ENCODE peak calls at places on chromosomes 16 and 17, in ten cellular contexts. H is endothelial cell of umbilical vein, F is HCT116, S is neural progenitor cell, U is fibroblast of lung, V is GM23338, P is PC-3, M is A549, K is mammary epithelial cell, R is MM.1S. C is an unnamed sample.
A peak's percentile ranks its signal among the peaks of the same experiment; 100 is the strongest.

GRCh38 chr17:45906927-45907622 is 12.7 kb downstream of the MAPT start:
- DNase-seq in H (no peak), F (no peak), S (no peak), U (no peak), V (no peak), P (no peak), M (no peak), K (no peak), R (no peak), C (no peak)

GRCh38 chr16:35598696-35599332 is 2139.4 kb downstream of the TP53TG3F start:
- DNase-seq in H (no peak), F (peak; percentile 57), S (no peak), U (no peak), V (no peak), P (no peak), M (peak; percentile 5), K (no peak), R (no peak), C (no peak)

GRCh38 chr17:32503251-32504165 is 16.7 kb downstream of the CDK5R1 start:
- DNase-seq in H (peak; percentile 35), F (no peak), S (no peak), U (peak; percentile 10), V (no peak), P (peak; percentile 16), M (no peak), K (peak; percentile 40), R (peak; percentile 76), C (peak; percentile 91)

GRCh38 chr16:31414706-31415105 is 13.5 kb downstream of the COX6A2 start:
- DNase-seq in H (no peak), F (no peak), S (no peak), U (no peak), V (no peak), P (no peak), M (no peak), K (no peak), R (no peak), C (no peak)

GRCh38 chr16:23369416-23369815 is 67.3 kb downstream of the SCNN1B start:
- DNase-seq in H (no peak), F (no peak), S (no peak), U (no peak), V (no peak), P (no peak), M (no peak), K (no peak), R (no peak), C (no peak)

GRCh38 chr16:68417711-68418301 is 30.5 kb downstream of the SMPD3 start:
- DNase-seq in H (peak; percentile 9), F (no peak), S (no peak), U (no peak), V (no peak), P (peak; percentile 67), M (no peak), K (peak; percentile 66), R (peak; percentile 92), C (peak; percentile 56)

GRCh38 chr16:26672206-26672605 is 394.5 kb upstream of the C16orf82 start:
- DNase-seq in H (no peak), F (no peak), S (no peak), U (no peak), V (no peak), P (no peak), M (no peak), K (no peak), R (no peak), C (peak; percentile 25)

GRCh38 chr17:51434434-51435170 is 174.3 kb downstream of the UTP18 start:
- DNase-seq in H (no peak), F (peak; percentile 83), S (no peak), U (no peak), V (no peak), P (peak; percentile 52), M (peak; percentile 55), K (peak; percentile 72), R (no peak), C (no peak)

GRCh38 chr16:27547851-27548250 is 1.9 kb downstream of the GTF3C1 start:
- DNase-seq in H (no peak), F (no peak), S (no peak), U (no peak), V (no peak), P (no peak), M (no peak), K (no peak), R (no peak), C (no peak)

GRCh38 chr16:66266436-66267286 is 99.8 kb upstream of the CDH5 start:
- DNase-seq in H (no peak), F (no peak), S (peak; percentile 48), U (peak; percentile 95), V (peak; percentile 28), P (no peak), M (no peak), K (no peak), R (no peak), C (no peak)
- H3K4me2 ChIP-seq in H (no peak overlapping the region), F (no peak overlapping the region), S (peak overlapping the region; percentile 3), U (peak overlapping the region; percentile 49), V (no peak overlapping the region), P (no peak overlapping the region), M (no peak overlapping the region), K (no peak overlapping the region), R (no peak overlapping the region), C (no peak overlapping the region)

DNA sequence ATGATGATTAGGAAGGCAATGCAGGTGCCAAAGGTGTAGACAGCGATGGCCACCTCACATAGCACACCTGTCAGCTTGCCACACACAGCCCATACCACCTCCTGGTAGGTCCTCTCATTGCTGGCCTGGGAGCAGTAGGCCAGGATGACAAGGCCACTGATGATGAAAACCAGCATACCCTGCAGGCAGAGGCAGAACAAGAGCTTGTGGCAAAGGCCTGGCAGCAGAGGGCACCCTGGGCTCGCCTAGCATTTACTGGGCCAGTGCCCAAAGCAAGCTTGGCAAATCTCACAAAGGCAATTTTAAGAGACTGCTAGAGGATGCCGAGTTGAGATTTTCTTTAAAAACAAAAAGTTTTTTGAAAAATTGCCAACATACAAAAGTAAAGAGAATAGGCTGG is 5.9 kb downstream of the SLC38A7 start:
- DNase-seq in H (no peak), F (no peak), S (no peak), U (peak; percentile 24), V (no peak), P (peak; percentile 44), M (peak; percentile 55), K (peak; percentile 43), R (no peak), C (peak; percentile 33)
- TF ChIP-seq CTCF in H (no peak), F (peak; percentile 23), S (no peak), U (peak; percentile 22), V (no peak), P (peak; percentile 51), M (peak; percentile 30), K (peak; percentile 61), R (no peak), C (peak; percentile 36)

DNA sequence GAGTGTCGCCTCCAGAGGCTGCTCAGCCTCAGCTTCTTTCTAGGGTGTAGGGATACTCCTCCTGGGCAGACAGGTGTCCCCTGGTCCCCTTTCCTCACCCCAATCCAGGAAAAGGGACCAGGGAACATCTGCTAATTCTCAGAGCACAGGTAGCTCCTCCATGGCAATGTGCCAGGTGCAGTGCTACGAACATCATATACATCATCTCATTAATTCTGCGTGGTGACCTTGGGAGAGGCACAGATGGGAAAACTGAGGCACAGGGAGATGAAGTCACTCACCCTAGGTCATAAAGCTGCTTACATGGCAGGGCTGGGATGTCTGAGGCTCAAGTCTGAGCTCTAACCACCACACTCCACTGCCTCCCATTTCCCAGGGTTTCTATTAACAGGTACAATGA is 11.7 kb downstream of the HDAC5 start:
- DNase-seq in H (no peak), F (no peak), S (no peak), U (no peak), V (no peak), P (no peak), M (no peak), K (no peak), R (no peak), C (no peak)
- H3K4me3 ChIP-seq in H (no peak overlapping the region), F (no peak overlapping the region), S (no peak overlapping the region), U (no peak overlapping the region), V (peak overlapping the region; percentile 54), P (no peak overlapping the region), M (no peak overlapping the region), K (no peak overlapping the region), R (peak overlapping the region; percentile 87), C (peak overlapping the region; percentile 52)

GRCh38 chr16:47861999-47862398 is 293.8 kb downstream of the ABCC12 start:
- DNase-seq in H (no peak), F (no peak), S (no peak), U (no peak), V (no peak), P (no peak), M (no peak), K (no peak), R (no peak), C (no peak)

GRCh38 chr16:47872228-47872627 is 283.6 kb downstream of the ABCC12 start:
- DNase-seq in H (no peak), F (no peak), S (no peak), U (no peak), V (no peak), P (no peak), M (no peak), K (no peak), R (no peak), C (no peak)

DNA sequence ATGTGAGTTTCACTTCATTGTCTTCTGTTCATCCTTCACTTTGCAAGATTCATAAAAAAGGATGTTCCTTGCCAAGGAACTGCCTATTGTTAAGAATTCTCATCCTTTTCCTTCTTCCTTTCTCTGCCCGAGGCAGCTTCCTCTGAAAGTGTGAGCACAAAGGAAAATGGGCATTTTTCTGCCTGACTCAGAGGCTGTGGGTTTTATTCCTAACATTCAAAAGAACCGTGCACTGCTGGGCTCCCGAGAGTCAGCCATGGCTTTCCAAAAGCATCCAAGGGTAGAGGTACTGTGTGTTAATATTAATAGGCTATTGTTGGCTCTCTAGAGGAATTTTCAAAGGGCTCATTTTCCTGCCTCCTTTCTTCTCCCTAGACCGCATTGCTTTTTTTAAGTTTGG is 289.4 kb downstream of the ABCC12 start:
- DNase-seq in H (no peak), F (no peak), S (no peak), U (no peak), V (no peak), P (peak; percentile 59), M (no peak), K (peak; percentile 42), R (no peak), C (no peak)
- H3K4me2 ChIP-seq in H (no peak overlapping the region), F (no peak overlapping the region), S (no peak overlapping the region), U (no peak overlapping the region), V (no peak overlapping the region), P (peak overlapping the region; percentile 68), M (no peak overlapping the region), K (peak overlapping the region; percentile 37), R (no peak overlapping the region), C (no peak overlapping the region)

C was measured in OCI-LY7.